ENCODE peak calls at places on chromosomes 4 and X, in four cellular contexts. M, E, G and X are unnamed samples.

GRCh38 chrX:91434351-91435168 is at the start of gene PABPC5:
- DNase-seq in M (peak; percentile 93), E (no peak), G (peak; percentile 38), X (peak; percentile 80)

GRCh38 chr4:141464366-141464765 is 172.0 kb upstream of the IL15 start:
- DNase-seq in E (no peak), M (no peak), G (no peak), X (no peak)

GRCh38 chrX:2609431-2610238 is 81.5 kb upstream of the CD99 start:
- DNase-seq in E (no peak), M (peak; percentile 64), G (no peak), X (no peak)

GRCh38 chrX:6729581-6729980 is 194.7 kb upstream of the VCX3A start:
- DNase-seq in E (no peak), M (no peak), G (no peak), X (no peak)

GRCh38 chrX:53713987-53714579 is 27.6 kb upstream of the HUWE1 start:
- DNase-seq in M (no peak), G (no peak), E (peak; percentile 52), X (no peak)

GRCh38 chr4:54497947-54498346 is 159.8 kb upstream of the KIT start:
- DNase-seq in M (no peak), G (no peak), E (no peak), X (no peak)

GRCh38 chr4:4981427-4981826 is 37.8 kb downstream of the CYTL1 start:
- DNase-seq in G (no peak), E (no peak), M (peak; percentile 71), X (no peak)

GRCh38 chrX:111376897-111377601 is 34.9 kb downstream of the DCX start:
- DNase-seq in G (no peak), M (no peak), E (no peak), X (no peak)

GRCh38 chr4:4541040-4541631 is 712 bp downstream of the STX18 start:
- DNase-seq in M (no peak), G (no peak), E (peak; percentile 36), X (no peak)

GRCh38 chr4:122865421-122865820 is 38.8 kb downstream of the FGF2 start:
- DNase-seq in E (no peak), M (no peak), G (no peak), X (no peak)

GRCh38 chrX:31837445-31837844 is 765.6 kb upstream of the FTHL17 start:
- DNase-seq in M (no peak), G (no peak), E (no peak), X (no peak)

GRCh38 chr4:7918981-7919380 is 20.7 kb downstream of the AFAP1 start:
- DNase-seq in G (no peak), M (no peak), E (no peak), X (no peak)

GRCh38 chrX:148043456-148043855 is 62.3 kb downstream of the FMR1NB start:
- DNase-seq in M (no peak), E (no peak), G (no peak), X (no peak)

GRCh38 chr4:180950377-180950776 is 1292.8 kb upstream of the TENM3 start:
- DNase-seq in M (no peak), G (no peak), E (no peak), X (no peak)
- H3K4me1 ChIP-seq in M (no peaks in the 10 kb centered on the region), G (no peaks in the 10 kb centered on the region), E (no peaks in the 10 kb centered on the region), X (peaks cover 2% of the 10 kb centered on the region)

GRCh38 chr4:107299646-107300045 is 263.5 kb upstream of the DKK2 start:
- DNase-seq in G (no peak), E (no peak), M (no peak), X (no peak)

DNA sequence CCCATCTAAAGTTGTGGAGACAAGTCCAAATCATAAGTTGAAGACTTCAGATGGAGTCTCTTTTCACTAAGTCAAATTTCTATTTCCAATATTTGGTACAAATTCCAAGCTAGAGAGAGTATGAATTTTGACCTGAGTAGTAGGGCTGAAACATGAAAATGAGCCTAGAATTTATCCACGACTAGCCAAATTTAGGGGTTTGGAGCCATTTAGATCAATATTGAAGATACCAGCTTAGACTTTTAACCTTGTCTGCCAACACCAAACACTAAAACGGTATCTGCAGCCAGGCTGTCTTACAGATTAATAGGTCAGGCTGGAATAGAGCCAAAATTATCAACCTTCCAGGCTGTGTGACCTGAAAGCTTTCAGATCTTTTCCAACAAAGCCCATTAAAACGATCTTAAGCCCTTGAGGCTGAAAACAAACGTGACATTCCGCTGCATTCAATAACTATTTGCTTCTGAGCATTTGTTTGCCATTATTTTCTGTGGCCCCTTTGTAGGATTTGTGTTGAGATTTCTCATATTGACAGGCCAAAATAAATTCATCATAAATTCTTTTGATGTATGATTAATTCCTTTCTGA is 268.7 kb upstream of the DKK2 start:
- DNase-seq in M (no peak), E (no peak), G (no peak), X (no peak)
- TF ChIP-seq CTCF in M (no peak), E (no peak), G (no peak), X (no peak)

DNA sequence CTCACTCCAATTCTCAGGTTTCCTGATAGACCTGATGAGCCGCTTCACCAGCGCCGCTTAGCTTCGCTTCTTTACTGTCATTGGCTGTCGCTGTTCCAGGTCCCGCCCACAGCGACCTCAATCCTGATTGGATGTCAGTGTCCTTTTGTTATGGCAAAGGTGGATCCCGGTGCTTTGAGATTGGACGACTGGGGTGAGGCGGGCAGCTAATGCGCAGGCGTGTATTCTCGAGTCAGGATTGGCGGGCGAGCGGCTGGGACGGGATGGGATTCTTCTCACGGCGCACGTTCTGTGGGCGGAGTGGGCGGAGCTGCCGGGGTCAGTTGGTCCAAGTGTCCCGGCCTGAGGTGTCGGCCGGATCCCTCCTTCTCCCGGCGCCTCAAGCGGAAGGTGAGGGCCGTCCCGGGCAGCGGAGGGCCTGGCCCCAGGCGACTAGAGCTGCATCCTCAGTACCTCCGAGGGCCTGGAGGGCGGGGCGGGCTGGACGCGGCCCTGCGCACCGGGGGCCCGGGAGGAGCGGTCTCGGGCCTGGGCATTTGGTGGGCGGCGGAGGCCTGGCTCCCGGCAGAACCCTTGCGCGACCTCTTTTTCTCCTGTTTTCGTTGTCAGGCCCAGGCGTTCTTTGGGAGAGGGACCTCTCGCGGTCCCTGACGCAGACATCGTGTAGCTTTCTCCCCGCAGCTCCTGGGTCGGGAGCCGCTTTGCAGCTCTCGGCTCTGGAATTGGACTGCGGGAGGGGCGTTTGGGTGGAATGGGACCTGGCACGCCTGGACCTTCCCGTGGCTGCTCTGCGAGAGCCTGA is at the start of gene SCOC:
- DNase-seq in E (peak; percentile 98), G (peak; percentile 99), M (peak; percentile 100), X (peak; percentile 100)
- TF ChIP-seq EP300 in E (peak; percentile 8), G (no peak), M (no peak), X (no peak)

DNA sequence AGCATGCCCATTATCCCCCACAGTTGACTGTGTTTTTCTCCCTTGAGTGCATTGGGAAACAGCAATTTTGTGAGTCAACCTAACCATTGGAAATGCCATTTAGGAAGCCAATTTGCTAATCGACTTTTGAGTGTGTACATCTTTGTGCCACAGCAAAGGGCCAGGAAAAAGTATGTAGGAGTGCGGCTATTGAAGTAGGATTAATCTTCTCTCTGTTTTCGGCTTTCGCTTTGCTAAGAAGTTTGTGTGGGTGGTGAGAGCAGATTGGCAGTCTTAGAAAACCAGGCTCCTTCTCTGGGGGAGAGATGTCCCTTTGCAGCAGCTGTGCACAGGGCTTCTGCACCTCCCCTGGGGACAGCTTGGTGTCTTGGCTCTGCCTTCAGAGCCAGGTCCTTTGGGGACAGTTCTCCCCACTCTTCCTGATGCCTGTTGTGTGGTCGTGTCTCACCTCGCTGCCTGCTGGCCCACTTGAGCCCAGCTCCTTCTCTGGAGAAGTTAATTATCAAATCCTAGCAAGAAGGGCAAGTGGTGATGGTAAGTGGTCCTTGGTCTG is 74.5 kb downstream of the GEMIN8 start:
- DNase-seq in E (no peak), M (no peak), G (no peak), X (no peak)
- H3K4me1 ChIP-seq in E (no peaks in the 10 kb centered on the region), M (no peaks in the 10 kb centered on the region), G (no peaks in the 10 kb centered on the region), X (no peaks in the 10 kb centered on the region)

GRCh38 chrX:19886375-19886774 is 1.0 kb downstream of the SH3KBP1 start:
- DNase-seq in E (no peak), M (no peak), G (no peak), X (no peak)

GRCh38 chrX:19889582-19890342 is 2.4 kb upstream of the SH3KBP1 start:
- DNase-seq in E (peak; percentile 84), G (no peak), M (no peak), X (no peak)

GRCh38 chrX:19885732-19886131 is 1.7 kb downstream of the SH3KBP1 start:
- DNase-seq in G (no peak), M (no peak), E (no peak), X (no peak)

GRCh38 chrX:19886888-19887531 is 390 bp downstream of the SH3KBP1 start:
- DNase-seq in E (no peak), M (no peak), G (no peak), X (no peak)

DNA sequence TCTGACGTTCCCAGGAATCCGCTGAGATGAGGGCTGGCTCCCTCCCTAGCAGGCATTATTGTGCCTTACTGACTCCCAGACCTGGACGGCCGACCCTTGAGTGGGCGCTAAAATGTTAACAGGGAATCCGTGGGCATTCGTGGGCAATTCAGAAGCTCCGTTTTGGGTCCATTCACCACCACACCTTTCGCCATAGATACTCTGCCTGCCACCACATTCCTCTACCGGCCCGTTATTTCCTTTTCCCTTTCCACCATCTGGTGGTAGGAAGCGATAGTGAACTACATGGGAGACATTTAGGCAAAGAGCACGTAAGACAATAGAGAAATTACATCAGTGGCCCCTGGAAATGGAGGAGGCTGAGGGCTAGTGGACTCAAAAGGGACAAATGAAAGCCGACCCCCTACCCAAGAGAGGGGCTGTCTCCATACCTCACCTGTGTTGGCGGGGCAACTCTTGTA is 1.0 kb upstream of the SH3KBP1 start:
- DNase-seq in G (no peak), E (no peak), M (no peak), X (no peak)
- TF ChIP-seq CTCF in G (no peak), E (peak; percentile 15), M (no peak), X (peak; percentile 35)

DNA sequence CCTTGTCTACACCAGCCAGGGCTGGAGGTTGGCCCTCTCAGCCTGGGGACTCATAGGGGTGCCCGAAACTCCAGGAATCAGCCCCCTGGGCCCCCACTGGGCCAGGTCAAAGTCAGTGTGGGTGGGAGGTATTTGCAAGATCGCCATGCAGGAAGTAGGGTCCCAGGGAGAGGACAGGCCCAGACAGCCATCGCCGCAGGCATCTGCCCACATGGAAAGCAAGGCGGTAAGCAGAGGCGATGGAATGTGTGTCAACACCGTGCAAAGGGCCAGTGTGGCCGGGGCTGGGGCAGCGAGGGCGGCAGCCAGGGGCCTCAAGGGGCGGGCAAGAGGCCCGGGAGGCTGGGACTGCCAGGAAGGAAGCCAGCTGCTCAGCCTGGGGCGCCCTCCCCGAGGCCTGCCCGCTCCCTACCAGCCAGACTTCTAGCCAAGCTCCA is 19.3 kb upstream of the DUSP9 start:
- DNase-seq in M (peak; percentile 56), E (no peak), G (no peak), X (no peak)
- TF ChIP-seq EP300 in M (no peak), E (no peak), G (no peak), X (no peak)

GRCh38 chr4:1215347-1216075 is 33.4 kb downstream of the CTBP1 start:
- DNase-seq in M (no peak), E (peak; percentile 48), G (no peak), X (no peak)

GRCh38 chr4:1216076-1216614 is 32.8 kb downstream of the CTBP1 start:
- DNase-seq in M (no peak), E (no peak), G (no peak), X (no peak)

GRCh38 chr4:1217366-1217765 is 31.6 kb downstream of the CTBP1 start:
- DNase-seq in M (no peak), G (no peak), E (no peak), X (no peak)

GRCh38 chr4:1218892-1219552 is 29.9 kb downstream of the CTBP1 start:
- DNase-seq in M (no peak), G (no peak), E (peak; percentile 92), X (no peak)

DNA sequence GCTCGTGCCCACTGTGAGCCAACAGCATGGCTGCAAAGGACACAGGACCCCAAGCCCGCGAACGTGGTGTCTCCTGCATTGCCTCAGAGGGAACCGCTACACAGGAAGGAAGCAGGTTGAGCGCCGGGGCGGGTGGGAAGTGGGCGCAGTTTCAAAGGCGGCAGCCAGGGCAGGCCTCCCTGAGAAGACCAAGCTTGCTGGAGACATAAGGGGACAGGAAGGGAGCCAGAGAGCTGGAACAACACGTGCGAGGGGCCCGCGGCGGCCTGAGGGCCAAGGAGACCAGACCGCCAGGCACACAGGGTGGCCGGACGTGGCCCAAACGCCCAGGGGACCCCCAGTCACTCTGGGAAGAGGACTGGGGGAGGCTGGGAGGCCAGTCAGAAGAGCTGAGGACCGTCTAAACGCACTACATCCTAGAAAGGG is 32.0 kb downstream of the CTBP1 start:
- DNase-seq in M (no peak), E (no peak), G (no peak), X (no peak)
- H3K4me1 ChIP-seq in M (peaks cover 25% of the 10 kb centered on the region), E (peaks cover 51% of the 10 kb centered on the region), G (no peaks in the 10 kb centered on the region), X (peaks cover 64% of the 10 kb centered on the region)